ENCODE peak calls at places on chromosome 2, in eight cellular contexts. Q, X, C, I, P, A, H and F are unnamed samples.

GRCh38 chr2:55883339-55883738 is 40.2 kb downstream of the EFEMP1 start:
- DNase-seq in Q (no peak), X (peak; percentile 46), C (no peak), I (peak; percentile 75), P (no peak), A (no peak), H (peak; percentile 56), F (no peak)

GRCh38 chr2:218276986-218277755 is 6.9 kb downstream of the PNKD start:
- DNase-seq in Q (no peak), X (no peak), C (no peak), I (no peak), P (no peak), A (no peak), H (no peak), F (no peak)

GRCh38 chr2:138536302-138536701 is 34.7 kb downstream of the SPOPL start:
- DNase-seq in Q (no peak), X (peak; percentile 19), C (peak; percentile 42), I (peak; percentile 51), P (no peak), A (no peak), H (no peak), F (no peak)

GRCh38 chr2:14220101-14220500 is 412.4 kb upstream of the LRATD1 start:
- DNase-seq in Q (no peak), X (peak; percentile 4), C (no peak), I (peak; percentile 38), P (no peak), A (no peak), H (no peak), F (no peak)

GRCh38 chr2:37671816-37672103 is 318 bp upstream of the CDC42EP3 start:
- DNase-seq in Q (no peak), X (no peak), C (no peak), I (no peak), P (no peak), A (no peak), H (no peak), F (no peak)

GRCh38 chr2:156537147-156537546 is 101.0 kb downstream of the GPD2 start:
- DNase-seq in Q (no peak), X (peak; percentile 59), C (no peak), I (peak; percentile 77), P (no peak), A (no peak), H (peak; percentile 3), F (no peak)

GRCh38 chr2:44290271-44290670 is 15.0 kb downstream of the SLC3A1 start:
- DNase-seq in Q (no peak), X (peak; percentile 39), C (no peak), I (peak; percentile 88), P (no peak), A (no peak), H (no peak), F (no peak)

GRCh38 chr2:20391951-20392699 is 41.5 kb upstream of the PUM2 start:
- DNase-seq in Q (no peak), X (no peak), C (no peak), I (no peak), P (no peak), A (no peak), H (no peak), F (no peak)

GRCh38 chr2:85011747-85012146 is 40.8 kb downstream of the KCMF1 start:
- DNase-seq in Q (no peak), X (no peak), C (no peak), I (no peak), P (no peak), A (no peak), H (no peak), F (peak; percentile 33)

GRCh38 chr2:144519934-144520717 is at the start of gene ZEB2:
- DNase-seq in Q (no peak), X (peak; percentile 90), C (no peak), I (peak; percentile 70), P (peak; percentile 57), A (no peak), H (peak; percentile 80), F (no peak)

GRCh38 chr2:3805120-3805519 is 101.7 kb downstream of the DCDC2C start:
- DNase-seq in Q (no peak), X (no peak), C (no peak), I (no peak), P (no peak), A (no peak), H (peak; percentile 35), F (no peak)

GRCh38 chr2:97661927-97662326 is 1.9 kb downstream of the ACTR1B start:
- DNase-seq in Q (no peak), X (no peak), C (no peak), I (no peak), P (no peak), A (no peak), H (no peak), F (no peak)

GRCh38 chr2:19299522-19299921 is 58.9 kb downstream of the OSR1 start:
- DNase-seq in Q (no peak), X (no peak), C (no peak), I (peak; percentile 18), P (no peak), A (no peak), H (no peak), F (no peak)

GRCh38 chr2:73701968-73702665 is 35.0 kb downstream of the TPRKB start:
- DNase-seq in Q (no peak), X (no peak), C (no peak), I (no peak), P (no peak), A (no peak), H (no peak), F (no peak)